ENCODE peak calls at places on chromosomes 4 and X, in five cellular contexts. One of them, this sample, is unnamed.

GRCh38 chrX:145630806-145631435 is 186.7 kb upstream of the SLITRK2 start:
- DNase-seq in NCI-H1092 treated with DMSO at 0.1 percent for 48 hours: no peak
- DNase-seq in HS-27A: no peak
- DNase-seq in RWPE1: no peak
- DNase-seq in Jurkat, Clone E6-1: no peak
- DNase-seq in this sample: no peak

GRCh38 chr4:133129237-133129636 is 19.9 kb upstream of the PCDH10 start:
- DNase-seq in Jurkat, Clone E6-1: no peak
- DNase-seq in RWPE1: no peak
- DNase-seq in HS-27A: no peak
- DNase-seq in NCI-H1092 treated with DMSO at 0.1 percent for 48 hours: no peak
- DNase-seq in this sample: no peak

GRCh38 chr4:128403586-128403985 is 116.0 kb upstream of the PGRMC2 start:
- DNase-seq in HS-27A: no peak
- DNase-seq in RWPE1: no peak
- DNase-seq in NCI-H1092 treated with DMSO at 0.1 percent for 48 hours: no peak
- DNase-seq in Jurkat, Clone E6-1: no peak
- DNase-seq in this sample: no peak

GRCh38 chr4:29033703-29034102 is 1686.5 kb upstream of the PCDH7 start:
- DNase-seq in RWPE1: no peak
- DNase-seq in HS-27A: no peak
- DNase-seq in NCI-H1092 treated with DMSO at 0.1 percent for 48 hours: no peak
- DNase-seq in Jurkat, Clone E6-1: no peak
- DNase-seq in this sample: no peak

GRCh38 chr4:113945906-113946305 is 33.5 kb downstream of the ARSJ start:
- DNase-seq in Jurkat, Clone E6-1: no peak
- DNase-seq in RWPE1: no peak
- DNase-seq in NCI-H1092 treated with DMSO at 0.1 percent for 48 hours: no peak
- DNase-seq in HS-27A: no peak
- DNase-seq in this sample: no peak

GRCh38 chrX:150366951-150367545 is 3.9 kb downstream of the MAMLD1 start:
- DNase-seq in Jurkat, Clone E6-1: no peak
- DNase-seq in RWPE1: no peak
- DNase-seq in HS-27A: no peak
- DNase-seq in NCI-H1092 treated with DMSO at 0.1 percent for 48 hours: no peak
- DNase-seq in this sample: no peak

GRCh38 chrX:133254666-133255065 is 36.5 kb upstream of the TFDP3 start:
- DNase-seq in RWPE1: peak; percentile 13
- DNase-seq in NCI-H1092 treated with DMSO at 0.1 percent for 48 hours: no peak
- DNase-seq in Jurkat, Clone E6-1: no peak
- DNase-seq in HS-27A: no peak
- DNase-seq in this sample: no peak

GRCh38 chrX:129772796-129773431 is 6.8 kb upstream of the SASH3 start:
- DNase-seq in HS-27A: no peak
- DNase-seq in NCI-H1092 treated with DMSO at 0.1 percent for 48 hours: no peak
- DNase-seq in RWPE1: no peak
- DNase-seq in Jurkat, Clone E6-1: no peak
- DNase-seq in this sample: no peak

GRCh38 chr4:1300466-1301455 is 11.1 kb downstream of the MAEA start:
- DNase-seq in Jurkat, Clone E6-1: no peak
- DNase-seq in RWPE1: peak; percentile 89
- DNase-seq in HS-27A: no peak
- DNase-seq in NCI-H1092 treated with DMSO at 0.1 percent for 48 hours: no peak
- DNase-seq in this sample: no peak

GRCh38 chr4:182862921-182863320 is 54.3 kb downstream of the DCTD start:
- DNase-seq in HS-27A: no peak
- DNase-seq in Jurkat, Clone E6-1: no peak
- DNase-seq in NCI-H1092 treated with DMSO at 0.1 percent for 48 hours: peak; percentile 86
- DNase-seq in RWPE1: no peak
- DNase-seq in this sample: no peak

GRCh38 chr4:37795796-37796195 is 30.7 kb upstream of the PGM2 start:
- DNase-seq in NCI-H1092 treated with DMSO at 0.1 percent for 48 hours: no peak
- DNase-seq in HS-27A: no peak
- DNase-seq in Jurkat, Clone E6-1: no peak
- DNase-seq in RWPE1: no peak
- DNase-seq in this sample: no peak

GRCh38 chr4:7094931-7095330 is 27.1 kb upstream of the GRPEL1 start:
- DNase-seq in RWPE1: no peak
- DNase-seq in HS-27A: no peak
- DNase-seq in Jurkat, Clone E6-1: no peak
- DNase-seq in NCI-H1092 treated with DMSO at 0.1 percent for 48 hours: no peak
- DNase-seq in this sample: no peak

This sample was measured in iPS DF 6.9.